ENCODE peak calls at places on chromosome 13, in six cellular contexts. R, U, G, N, T and S are unnamed samples.

GRCh38 chr13:99415851-99416331 is 85.4 kb upstream of the TM9SF2 start:
- DNase-seq in U (no peak), R (no peak), G (no peak), N (no peak), T (no peak), S (no peak)

GRCh38 chr13:45773236-45773635 is 71.1 kb downstream of the CBY2 start:
- DNase-seq in R (no peak), N (no peak), U (no peak), T (peak; percentile 1), G (peak; percentile 65), S (no peak)

GRCh38 chr13:43232866-43233265 is 209.5 kb downstream of the DNAJC15 start:
- DNase-seq in T (peak; percentile 15), G (peak; percentile 39), N (no peak), R (no peak), U (no peak), S (no peak)

GRCh38 chr13:114110091-114110829 is 22.2 kb downstream of the RASA3 start:
- DNase-seq in G (no peak), R (no peak), N (peak; percentile 14), U (peak; percentile 52), T (no peak), S (peak; percentile 73)

GRCh38 chr13:109768616-109769015 is 17.8 kb downstream of the IRS2 start:
- DNase-seq in G (no peak), T (no peak), U (no peak), N (no peak), R (no peak), S (no peak)

GRCh38 chr13:20006206-20006605 is 47.7 kb downstream of the ZMYM2 start:
- DNase-seq in U (no peak), T (no peak), N (no peak), G (no peak), R (no peak), S (no peak)

GRCh38 chr13:64992314-64992713 is 2237.8 kb downstream of the PCDH9 start:
- DNase-seq in N (no peak), T (no peak), R (no peak), G (no peak), U (no peak), S (no peak)

GRCh38 chr13:23621316-23621645 is 51.1 kb downstream of the TNFRSF19 start:
- DNase-seq in T (peak; percentile 57), G (peak; percentile 97), R (no peak), N (no peak), U (no peak), S (no peak)

GRCh38 chr13:39417643-39418042 is 185.3 kb downstream of the LHFPL6 start:
- DNase-seq in U (no peak), T (no peak), R (no peak), N (no peak), G (peak; percentile 21), S (no peak)

GRCh38 chr13:95677564-95678386 is 836 bp downstream of the DNAJC3 start:
- DNase-seq in T (no peak), R (peak; percentile 48), U (no peak), G (peak; percentile 28), N (no peak), S (peak; percentile 68)

GRCh38 chr13:36357692-36358091 is 11.5 kb upstream of the SPART start:
- DNase-seq in T (no peak), R (peak; percentile 46), G (no peak), N (peak; percentile 57), U (no peak), S (no peak)

GRCh38 chr13:39684531-39685137 is 29.2 kb downstream of the COG6 start:
- DNase-seq in T (peak; percentile 4), U (no peak), R (no peak), G (peak; percentile 16), N (no peak), S (no peak)

GRCh38 chr13:23856008-23856750 is 33.0 kb downstream of the MIPEP start:
- DNase-seq in G (no peak), U (no peak), T (no peak), N (no peak), R (no peak), S (no peak)

DNA sequence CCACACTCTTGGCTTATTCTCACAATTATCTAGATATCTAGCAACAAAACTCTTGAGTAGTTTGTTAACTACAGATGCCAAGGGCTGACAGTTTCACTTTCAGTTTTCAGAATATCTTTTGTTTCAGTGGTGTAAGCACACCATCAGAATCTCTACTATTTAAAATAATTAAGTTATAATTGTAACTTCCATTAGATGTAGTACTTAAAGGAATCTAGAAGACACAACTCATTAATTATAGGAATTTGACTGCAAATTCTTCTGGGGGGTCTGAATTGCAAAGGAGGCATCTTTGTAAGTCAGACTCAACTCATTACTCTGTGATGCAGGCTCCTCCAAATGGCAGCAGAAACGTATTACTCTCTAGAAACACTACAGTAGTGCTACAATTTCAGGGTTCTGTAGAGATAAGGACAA is 44.9 kb upstream of the USPL1 start:
- DNase-seq in T (no peak), N (no peak), U (no peak), R (no peak), G (peak; percentile 37), S (no peak)
- TF ChIP-seq CTCF in T (peak; percentile 32), N (no peak), U (peak; percentile 30), R (no peak), G (no peak), S (no peak)

GRCh38 chr13:83780201-83780600 is 102.1 kb downstream of the SLITRK1 start:
- DNase-seq in G (peak; percentile 33), R (no peak), U (peak; percentile 33), T (no peak), N (no peak), S (no peak)
- TF ChIP-seq CTCF in G (peak; percentile 64), R (no peak), U (peak; percentile 66), T (peak; percentile 39), N (no peak), S (no peak)

GRCh38 chr13:73765651-73766384 is 368.4 kb downstream of the KLF12 start:
- DNase-seq in G (no peak), U (peak; percentile 91), T (no peak), R (peak; percentile 18), N (peak; percentile 90), S (peak; percentile 62)

GRCh38 chr13:73767191-73767741 is 366.9 kb downstream of the KLF12 start:
- DNase-seq in U (no peak), G (no peak), T (no peak), N (no peak), R (no peak), S (no peak)

GRCh38 chr13:73772449-73773186 is 361.6 kb downstream of the KLF12 start:
- DNase-seq in T (no peak), R (no peak), N (no peak), U (no peak), G (no peak), S (no peak)

GRCh38 chr13:73767747-73768315 is 366.4 kb downstream of the KLF12 start:
- DNase-seq in R (no peak), U (peak; percentile 27), T (no peak), N (no peak), G (no peak), S (no peak)
- TF ChIP-seq CTCF in R (no peak), U (peak; percentile 69), T (peak; percentile 29), N (no peak), G (peak; percentile 25), S (no peak)

GRCh38 chr13:94672400-94672799 is 39.9 kb downstream of the SOX21 start:
- DNase-seq in U (no peak), T (no peak), G (no peak), R (no peak), N (no peak), S (no peak)
- TF ChIP-seq CTCF in U (no peak), T (no peak), G (no peak), R (no peak), N (no peak), S (no peak)

GRCh38 chr13:111153279-111153976 is 38.3 kb downstream of the ARHGEF7 start:
- DNase-seq in T (peak; percentile 47), R (peak; percentile 87), G (peak; percentile 90), U (peak; percentile 92), N (peak; percentile 97), S (peak; percentile 92)
- TF ChIP-seq CTCF in T (peak; percentile 23), R (no peak), G (no peak), U (no peak), N (peak; percentile 41), S (no peak)

GRCh38 chr13:34941436-34941834 is 635 bp upstream of the NBEA start:
- DNase-seq in G (no peak), U (no peak), T (no peak), R (no peak), N (no peak), S (no peak)

GRCh38 chr13:34939771-34940170 is 2.3 kb upstream of the NBEA start:
- DNase-seq in T (no peak), U (no peak), N (no peak), G (no peak), R (no peak), S (no peak)

GRCh38 chr13:34943675-34944634 is 1.9 kb downstream of the NBEA start:
- DNase-seq in N (no peak), R (no peak), T (no peak), U (no peak), G (no peak), S (no peak)

GRCh38 chr13:34942732-34943674 is 933 bp downstream of the NBEA start:
- DNase-seq in N (peak; percentile 34), U (peak; percentile 67), T (no peak), R (no peak), G (no peak), S (peak; percentile 39)

GRCh38 chr13:34941835-34942731 is at the start of gene NBEA:
- DNase-seq in G (peak; percentile 55), N (peak; percentile 84), T (peak; percentile 11), R (peak; percentile 38), U (peak; percentile 85), S (peak; percentile 88)
- TF ChIP-seq CTCF in G (no peak), N (peak; percentile 55), T (no peak), R (no peak), U (peak; percentile 15), S (peak; percentile 19)

DNA sequence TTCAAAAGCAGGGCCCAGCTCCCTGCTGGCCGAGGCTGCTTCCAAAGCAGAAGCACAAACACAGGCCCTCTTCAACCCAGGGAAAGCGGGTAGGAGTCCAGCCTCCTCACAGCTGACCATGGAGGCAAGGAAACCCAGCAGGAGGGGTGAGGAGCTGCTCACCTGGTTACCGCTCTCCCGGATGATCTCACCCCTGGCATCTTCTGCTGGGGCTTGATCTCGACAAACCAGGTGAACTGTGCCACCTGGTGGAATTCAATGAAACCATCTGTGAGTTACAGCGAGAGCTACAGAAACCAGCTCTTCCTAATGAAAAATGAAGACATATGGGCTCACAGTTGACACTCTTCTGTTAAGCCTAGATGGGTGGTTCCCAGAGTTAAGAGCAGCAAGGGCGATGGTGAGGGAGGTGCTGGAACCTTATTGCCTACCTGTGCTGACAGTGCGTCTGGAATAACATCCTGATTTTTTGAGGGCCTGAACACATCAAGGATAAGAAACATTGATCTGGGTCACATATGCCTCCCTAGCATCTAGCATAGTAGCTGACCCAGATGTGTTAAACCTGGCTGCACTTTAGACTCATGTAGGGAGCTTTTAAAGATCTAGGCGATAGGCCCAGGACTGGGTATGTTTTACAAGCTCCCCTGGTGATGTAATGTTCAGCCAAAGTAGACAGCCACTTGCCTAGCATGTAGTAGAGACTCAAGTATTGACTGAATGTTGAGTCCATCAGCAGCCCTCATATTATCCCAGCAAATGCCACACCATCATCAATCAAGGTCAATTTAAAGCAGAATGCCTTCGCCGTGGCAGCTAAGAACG is 6.1 kb downstream of the DHRS12 start:
- DNase-seq in R (no peak), T (no peak), N (no peak), U (peak; percentile 73), G (peak; percentile 74), S (no peak)
- TF ChIP-seq CTCF in R (no peak), T (peak; percentile 39), N (no peak), U (peak; percentile 73), G (peak; percentile 49), S (peak; percentile 24)

GRCh38 chr13:91185294-91185863 is 162.1 kb upstream of the MIR17HG start:
- DNase-seq in R (no peak), T (no peak), U (no peak), N (no peak), G (peak; percentile 5), S (no peak)
- TF ChIP-seq CTCF in R (no peak), T (peak; percentile 13), U (peak; percentile 59), N (no peak), G (peak; percentile 8), S (no peak)